ENCODE peak calls at places on chromosome 11, in five cellular contexts. N is NCI-H2081, G is Calu3, V is neural crest cell, A is suprapubic skin. B is an unnamed sample.

GRCh38 chr11:57276857-57277505 is 39.9 kb upstream of the APLNR start:
- DNase-seq in N (no peak), V (no peak), A (no peak), G (no peak), B (no peak)

GRCh38 chr11:665062-665706 is 28.1 kb downstream of the DRD4 start:
- DNase-seq in A (no peak), N (no peak), G (no peak), V (no peak), B (no peak)

GRCh38 chr11:111981270-111981669 is 43.9 kb upstream of the DLAT start:
- DNase-seq in G (no peak), A (no peak), N (no peak), V (no peak), B (no peak)

GRCh38 chr11:123588117-123588815 is 66.2 kb downstream of the SCN3B start:
- DNase-seq in A (no peak), N (no peak), V (no peak), G (peak; percentile 49), B (no peak)

GRCh38 chr11:44244649-44245308 is 65.2 kb downstream of the ALX4 start:
- DNase-seq in V (no peak), A (no peak), G (no peak), N (no peak), B (no peak)

GRCh38 chr11:98289592-98289991 is 731.2 kb upstream of the CNTN5 start:
- DNase-seq in N (no peak), G (no peak), A (no peak), V (no peak), B (no peak)

GRCh38 chr11:67301951-67302516 is 1.3 kb upstream of the SSH3 start:
- DNase-seq in A (peak; percentile 78), N (peak; percentile 20), V (no peak), G (no peak), B (peak; percentile 74)

GRCh38 chr11:17014321-17014773 is at the start of gene PLEKHA7:
- DNase-seq in G (peak; percentile 57), A (no peak), V (peak; percentile 33), N (no peak), B (peak; percentile 76)

GRCh38 chr11:43135966-43136534 is 175.7 kb upstream of the API5 start:
- DNase-seq in V (no peak), A (no peak), N (no peak), G (no peak), B (no peak)

GRCh38 chr11:75196426-75196825 is 44.1 kb upstream of the TPBGL start:
- DNase-seq in N (no peak), G (no peak), V (no peak), A (no peak), B (peak; percentile 45)

GRCh38 chr11:112584674-112585073 is 324.0 kb upstream of the PLET1 start:
- DNase-seq in G (peak; percentile 46), N (peak; percentile 17), V (no peak), A (no peak), B (no peak)

B was measured in right lobe of liver.